ENCODE peak calls at places on chromosomes 2 and 18, in six cellular contexts. P is A549, G is MM.1S, J is GM10248, Q is brain microvascular endothelial cell, Y is lung. L is an unnamed sample.

GRCh38 chr2:74531666-74532065 is 1.9 kb downstream of the HTRA2 start:
- DNase-seq in P (no peak), G (no peak), J (no peak), Q (no peak), Y (no peak), L (no peak)

GRCh38 chr2:217551229-217551909 is 451.4 kb downstream of the TNS1 start:
- DNase-seq in P (peak), G (no peak), J (no peak), Q (peak), Y (no peak), L (no peak)

GRCh38 chr18:77057043-77057442 is 75.5 kb downstream of the MBP start:
- DNase-seq in P (no peak), G (no peak), J (no peak), Q (no peak), Y (no peak), L (no peak)

GRCh38 chr2:158103358-158104021 is 1.8 kb downstream of the UPP2 start:
- DNase-seq in P (no peak), G (no peak), J (no peak), Q (no peak), Y (no peak), L (no peak)

GRCh38 chr2:43484323-43484930 is 111.4 kb downstream of the THADA start:
- DNase-seq in P (peak), G (peak), J (no peak), Q (peak), Y (no peak), L (peak)

GRCh38 chr18:79947054-79947755 is 4.2 kb downstream of the SLC66A2 start:
- DNase-seq in P (no peak), G (no peak), J (no peak), Q (no peak), Y (no peak), L (no peak)

GRCh38 chr2:127105656-127106456 is 1.1 kb downstream of the BIN1 start:
- DNase-seq in P (no peak), G (no peak), J (no peak), Q (peak), Y (no peak), L (no peak)

GRCh38 chr2:43879261-43879660 is 40.5 kb downstream of the ABCG8 start:
- DNase-seq in P (no peak), G (no peak), J (no peak), Q (peak), Y (no peak), L (no peak)

GRCh38 chr2:76599732-76600368 is 889.1 kb upstream of the GCFC2 start:
- DNase-seq in P (peak), G (peak), J (peak), Q (peak), Y (peak), L (peak)

GRCh38 chr2:63050186-63050915 is at the start of gene OTX1:
- DNase-seq in P (peak), G (peak), J (peak), Q (no peak), Y (peak), L (peak)

GRCh38 chr18:4510709-4511108 is 55.6 kb upstream of the DLGAP1 start:
- DNase-seq in P (no peak), G (no peak), J (peak), Q (no peak), Y (no peak), L (peak)

GRCh38 chr2:113886479-113887383 is 3.2 kb upstream of the ACTR3 start:
- DNase-seq in P (no peak), G (peak), J (peak), Q (peak), Y (peak), L (peak)

GRCh38 chr2:217360781-217361485 is 501.1 kb upstream of the TNP1 start:
- DNase-seq in P (no peak), G (no peak), J (no peak), Q (no peak), Y (no peak), L (no peak)

GRCh38 chr2:133504566-133505505 is 63.4 kb downstream of the NCKAP5 start:
- DNase-seq in P (no peak), G (no peak), J (no peak), Q (peak), Y (no peak), L (no peak)

GRCh38 chr2:99158599-99158998 is 3.8 kb downstream of the LIPT1 start:
- DNase-seq in P (no peak), G (no peak), J (no peak), Q (no peak), Y (no peak), L (no peak)

GRCh38 chr2:162731917-162732804 is 106.4 kb downstream of the KCNH7 start:
- DNase-seq in P (no peak), G (peak), J (peak), Q (no peak), Y (no peak), L (peak)

GRCh38 chr18:28108801-28109200 is 68.1 kb downstream of the CDH2 start:
- DNase-seq in P (no peak), G (no peak), J (no peak), Q (no peak), Y (no peak), L (no peak)

GRCh38 chr2:165219491-165219890 is 15.6 kb upstream of the SCN3A start:
- DNase-seq in P (no peak), G (no peak), J (no peak), Q (no peak), Y (no peak), L (no peak)

GRCh38 chr2:54457326-54458023 is 1.3 kb downstream of the SPTBN1 start:
- DNase-seq in P (peak), G (peak), J (no peak), Q (no peak), Y (no peak), L (peak)

GRCh38 chr2:54482725-54483124 is 26.6 kb downstream of the SPTBN1 start:
- DNase-seq in P (no peak), G (no peak), J (no peak), Q (peak), Y (no peak), L (no peak)

GRCh38 chr2:126902859-126903258 is 4.2 kb downstream of the TEX51 start:
- DNase-seq in P (no peak), G (no peak), J (no peak), Q (no peak), Y (no peak), L (no peak)

GRCh38 chr18:76169733-76170132 is 325.3 kb downstream of the ZNF516 start:
- DNase-seq in P (no peak), G (peak), J (no peak), Q (no peak), Y (no peak), L (no peak)

GRCh38 chr18:57353137-57353939 is 981 bp downstream of the ST8SIA3 start:
- DNase-seq in P (no peak), G (no peak), J (no peak), Q (no peak), Y (no peak), L (peak)

GRCh38 chr18:2027026-2027425 is 544.3 kb downstream of the METTL4 start:
- DNase-seq in P (no peak), G (no peak), J (no peak), Q (no peak), Y (no peak), L (no peak)

GRCh38 chr18:39647627-39648502 is 2082.3 kb upstream of the CELF4 start:
- DNase-seq in P (no peak), G (no peak), J (no peak), Q (peak), Y (no peak), L (no peak)

GRCh38 chr18:35856178-35856577 is 116.3 kb upstream of the RMP24 start:
- DNase-seq in P (no peak), G (no peak), J (no peak), Q (no peak), Y (peak), L (no peak)

GRCh38 chr2:136117391-136117841 is 533 bp downstream of the CXCR4 start:
- DNase-seq in P (peak), G (peak), J (peak), Q (peak), Y (peak), L (peak)
- TF ChIP-seq CTCF in P (no peak), G (no peak), J (peak), Q (peak), Y (no peak), L (no peak)

DNA sequence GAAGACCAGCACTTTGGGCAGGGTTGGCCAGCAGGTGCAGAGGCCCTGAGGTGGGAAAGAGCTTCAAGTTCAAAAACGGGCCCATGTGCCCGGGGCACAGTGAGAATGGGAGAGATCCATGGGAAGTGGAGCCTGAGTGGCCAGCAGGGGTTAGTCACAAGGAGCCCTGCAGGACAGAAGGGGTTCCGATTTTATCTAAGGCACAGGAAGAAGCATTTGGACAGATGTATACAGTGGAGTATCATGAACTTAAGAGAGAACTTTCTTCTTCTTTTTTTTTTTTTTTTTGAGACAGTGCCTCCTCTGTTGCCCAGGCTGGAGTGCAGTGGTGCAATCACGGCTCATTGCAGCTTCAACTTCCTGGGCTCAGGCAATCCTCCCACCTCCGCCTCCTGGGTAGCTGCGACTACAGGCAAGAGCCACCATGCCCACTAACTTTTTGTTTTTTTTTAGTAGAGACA is 24.0 kb downstream of the WIPF1 start:
- DNase-seq in P (no peak), G (no peak), J (no peak), Q (no peak), Y (peak), L (no peak)
- TF ChIP-seq CTCF in P (no peak), G (no peak), J (no peak), Q (no peak), Y (no peak), L (no peak)

GRCh38 chr2:172862077-172862476 is 126.4 kb downstream of the RAPGEF4 start:
- DNase-seq in P (no peak), G (no peak), J (no peak), Q (no peak), Y (no peak), L (no peak)

GRCh38 chr2:172861632-172862031 is 126.0 kb downstream of the RAPGEF4 start:
- DNase-seq in P (no peak), G (no peak), J (no peak), Q (no peak), Y (no peak), L (no peak)

GRCh38 chr2:172863341-172863740 is 127.7 kb downstream of the RAPGEF4 start:
- DNase-seq in P (no peak), G (no peak), J (no peak), Q (no peak), Y (no peak), L (no peak)

GRCh38 chr2:172865422-172865821 is 129.8 kb downstream of the RAPGEF4 start:
- DNase-seq in P (no peak), G (no peak), J (no peak), Q (no peak), Y (no peak), L (no peak)

DNA sequence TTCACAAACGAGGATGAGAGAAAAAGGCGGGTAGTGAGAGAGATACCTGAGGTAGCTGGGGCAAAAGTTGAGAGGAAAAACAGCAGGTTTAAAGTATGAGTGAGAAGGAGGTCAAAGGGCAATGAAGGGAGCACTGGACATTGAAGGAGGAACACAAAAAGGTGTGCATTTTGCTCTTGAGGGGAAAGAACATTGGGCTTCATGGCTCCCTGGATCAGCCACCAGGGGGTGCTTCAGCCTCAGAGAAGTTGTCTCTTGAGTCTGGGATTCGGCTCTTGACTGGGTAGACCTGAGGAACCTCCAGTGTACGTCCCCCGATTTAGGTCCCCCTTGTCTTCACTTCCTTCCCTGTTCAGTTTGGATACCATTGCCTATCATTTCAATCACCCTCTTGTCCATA is 128.5 kb downstream of the RAPGEF4 start:
- DNase-seq in P (no peak), G (peak), J (peak), Q (peak), Y (peak), L (peak)
- TF ChIP-seq CTCF in P (peak), G (peak), J (peak), Q (peak), Y (peak), L (peak)

GRCh38 chr18:63888473-63889190 is 1.1 kb downstream of the SERPINB2 start:
- DNase-seq in P (no peak), G (no peak), J (no peak), Q (no peak), Y (no peak), L (no peak)

GRCh38 chr18:63892544-63892943 is 5.0 kb downstream of the SERPINB2 start:
- DNase-seq in P (no peak), G (no peak), J (no peak), Q (no peak), Y (no peak), L (no peak)

GRCh38 chr18:63889641-63890040 is 2.1 kb downstream of the SERPINB2 start:
- DNase-seq in P (no peak), G (no peak), J (no peak), Q (no peak), Y (no peak), L (no peak)

GRCh38 chr18:63890226-63890949 is 2.9 kb downstream of the SERPINB2 start:
- DNase-seq in P (no peak), G (no peak), J (no peak), Q (no peak), Y (no peak), L (no peak)

DNA sequence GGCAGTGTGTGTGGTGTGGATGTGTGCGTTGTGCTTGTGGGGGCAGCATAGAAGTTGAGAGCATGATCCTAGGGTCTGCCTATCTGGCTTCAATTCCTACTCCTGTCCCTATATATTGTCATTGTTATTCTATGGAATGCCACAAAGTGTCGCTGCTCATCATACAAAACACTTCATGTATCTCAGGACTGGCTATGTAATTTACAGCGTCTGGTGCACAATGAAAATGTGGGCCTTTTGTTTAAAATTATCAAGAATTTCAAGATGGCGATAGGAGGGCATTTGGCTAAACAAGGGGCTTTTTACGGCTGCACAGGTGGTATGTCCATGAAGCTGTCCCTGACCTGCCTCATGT is 3.4 kb downstream of the SERPINB2 start:
- DNase-seq in P (peak), G (no peak), J (peak), Q (no peak), Y (no peak), L (peak)
- TF ChIP-seq CTCF in P (peak), G (peak), J (peak), Q (no peak), Y (no peak), L (no peak)

GRCh38 chr18:11518788-11519685 is 90.4 kb upstream of the SLC35G4 start:
- DNase-seq in P (peak), G (peak), J (peak), Q (peak), Y (no peak), L (peak)
- TF ChIP-seq CTCF in P (peak), G (peak), J (peak), Q (peak), Y (peak), L (peak)

GRCh38 chr2:101205521-101205998 is 47.1 kb upstream of the CNOT11 start:
- DNase-seq in P (peak), G (peak), J (peak), Q (peak), Y (peak), L (peak)
- TF ChIP-seq CTCF in P (peak), G (peak), J (peak), Q (peak), Y (peak), L (peak)

L was measured in GM20000.